ENCODE peak calls at places on chromosome 17, in seven cellular contexts. M is uterus, S is psoas muscle, V is left ventricle myocardium inferior, C is adrenal gland, D is HAP-1, H is ovary. U is an unnamed sample.
A peak's percentile ranks its signal among the peaks of the same experiment; 100 is the strongest.

GRCh38 chr17:40852378-40852777 is 14.6 kb downstream of the KRT12 start:
- DNase-seq in C (no peak), S (no peak), D (no peak), V (no peak), H (no peak), M (no peak), U (no peak)

GRCh38 chr17:75084039-75084660 is 3.6 kb upstream of the SLC16A5 start:
- DNase-seq in H (no peak), S (no peak), M (no peak), V (no peak), D (no peak), C (no peak), U (peak; percentile 52)

GRCh38 chr17:65503557-65503956 is 57.9 kb downstream of the AXIN2 start:
- DNase-seq in M (no peak), C (no peak), D (no peak), H (no peak), S (no peak), V (no peak), U (no peak)

GRCh38 chr17:4529533-4530152 is 25.5 kb downstream of the MYBBP1A start:
- DNase-seq in C (no peak), H (no peak), D (no peak), S (no peak), V (no peak), M (no peak), U (no peak)

GRCh38 chr17:42683407-42684031 is 1.2 kb downstream of the CNTNAP1 start:
- DNase-seq in M (peak; percentile 68), C (peak; percentile 34), V (peak; percentile 53), H (no peak), D (no peak), S (peak; percentile 80), U (no peak)

GRCh38 chr17:67867591-67867990 is 42.3 kb downstream of the BPTF start:
- DNase-seq in M (no peak), H (no peak), D (no peak), S (no peak), V (no peak), C (no peak), U (no peak)

GRCh38 chr17:13967416-13967815 is 101.9 kb upstream of the COX10 start:
- DNase-seq in C (no peak), V (no peak), H (no peak), D (no peak), M (no peak), S (no peak), U (no peak)

GRCh38 chr17:73250851-73251640 is 10.6 kb downstream of the CPSF4L start:
- DNase-seq in D (no peak), S (no peak), C (no peak), H (no peak), V (no peak), M (no peak), U (no peak)

GRCh38 chr17:4679652-4680051 is 24.3 kb downstream of the PELP1 start:
- DNase-seq in M (no peak), C (peak; percentile 29), D (no peak), V (no peak), H (no peak), S (no peak), U (no peak)

GRCh38 chr17:10843806-10844205 is 5.9 kb upstream of the PIRT start:
- DNase-seq in C (no peak), S (no peak), M (peak; percentile 30), D (no peak), V (no peak), H (no peak), U (no peak)

GRCh38 chr17:82314012-82314720 is 3.2 kb downstream of the CD7 start:
- DNase-seq in V (no peak), S (no peak), D (no peak), C (no peak), H (no peak), M (no peak), U (no peak)

GRCh38 chr17:82314721-82315605 is 2.4 kb downstream of the CD7 start:
- DNase-seq in S (no peak), M (no peak), V (no peak), H (no peak), C (no peak), D (no peak), U (no peak)

GRCh38 chr17:82317394-82318168 is at the start of gene CD7:
- DNase-seq in H (no peak), M (no peak), C (no peak), D (no peak), V (no peak), S (no peak), U (peak; percentile 52)

GRCh38 chr17:82316651-82317393 is 586 bp downstream of the CD7 start:
- DNase-seq in H (no peak), C (no peak), M (no peak), V (no peak), D (no peak), S (no peak), U (no peak)

DNA sequence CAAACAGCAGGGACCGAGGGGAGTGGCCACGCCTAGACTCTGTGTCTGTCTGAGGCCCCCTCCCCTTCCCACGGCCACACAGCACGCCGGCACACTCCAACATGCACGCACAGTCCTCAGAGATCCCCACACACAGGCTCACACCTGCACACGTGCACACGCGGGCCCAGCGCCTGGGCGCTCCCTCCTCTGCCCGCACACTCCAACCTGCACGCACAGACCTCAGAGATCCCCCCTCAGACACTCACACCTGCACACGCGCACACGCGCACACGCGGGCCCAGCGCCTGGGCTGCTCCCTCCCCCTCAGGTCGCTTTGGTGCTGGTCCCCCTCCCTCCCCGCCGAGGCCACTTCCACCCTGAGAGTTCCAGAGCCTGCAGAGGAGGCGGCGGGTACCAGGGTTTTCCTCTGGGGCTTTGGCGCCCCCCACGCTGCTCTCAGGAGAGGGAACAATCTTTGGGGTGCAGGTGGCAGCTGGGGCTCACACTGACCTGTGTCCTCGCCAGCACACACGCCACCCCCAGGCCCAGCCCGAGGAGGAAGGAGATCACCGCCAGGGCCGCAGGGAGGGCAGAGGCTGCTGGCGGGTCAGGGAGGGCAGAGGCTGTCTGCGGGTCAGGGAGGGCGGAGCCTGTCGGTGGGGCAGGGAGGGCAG is 1.6 kb downstream of the CD7 start:
- DNase-seq in V (no peak), S (no peak), C (no peak), D (no peak), M (no peak), H (no peak), U (no peak)
- H3K4me3 ChIP-seq in V (peak overlapping the region; percentile 19), S (peak overlapping the region; percentile 4), C (no peak overlapping the region), D (no peak overlapping the region), M (no peak overlapping the region), H (no peak overlapping the region), U (no peak overlapping the region)

GRCh38 chr17:38565853-38566665 is 39.7 kb downstream of the SRCIN1 start:
- DNase-seq in D (no peak), C (no peak), V (no peak), H (no peak), M (no peak), S (no peak), U (no peak)
- H3K27me3 ChIP-seq in D (peaks cover 43% of the 10 kb centered on the region), C (peaks cover 69% of the 10 kb centered on the region), V (peaks cover 100% of the 10 kb centered on the region), H (peaks cover 3% of the 10 kb centered on the region), M (no peaks in the 10 kb centered on the region), S (peaks cover 80% of the 10 kb centered on the region), U (peaks cover 18% of the 10 kb centered on the region)

GRCh38 chr17:17424552-17424951 is 52.2 kb upstream of the MED9 start:
- DNase-seq in V (no peak), M (no peak), H (no peak), D (no peak), C (no peak), S (no peak), U (no peak)
- H3K9me3 ChIP-seq in V (peaks cover 6% of the 10 kb centered on the region), M (no peaks in the 10 kb centered on the region), H (no peaks in the 10 kb centered on the region), D (peaks cover 10% of the 10 kb centered on the region), C (no peaks in the 10 kb centered on the region), S (no peaks in the 10 kb centered on the region), U (peaks cover 15% of the 10 kb centered on the region)

GRCh38 chr17:76695059-76695892 is 15.5 kb downstream of the MXRA7 start:
- DNase-seq in H (no peak), S (peak; percentile 50), C (no peak), D (no peak), M (no peak), V (no peak), U (no peak)
- H3K4me3 ChIP-seq in H (no peak overlapping the region), S (no peak overlapping the region), C (no peak overlapping the region), D (no peak overlapping the region), M (no peak overlapping the region), V (no peak overlapping the region), U (no peak overlapping the region)

DNA sequence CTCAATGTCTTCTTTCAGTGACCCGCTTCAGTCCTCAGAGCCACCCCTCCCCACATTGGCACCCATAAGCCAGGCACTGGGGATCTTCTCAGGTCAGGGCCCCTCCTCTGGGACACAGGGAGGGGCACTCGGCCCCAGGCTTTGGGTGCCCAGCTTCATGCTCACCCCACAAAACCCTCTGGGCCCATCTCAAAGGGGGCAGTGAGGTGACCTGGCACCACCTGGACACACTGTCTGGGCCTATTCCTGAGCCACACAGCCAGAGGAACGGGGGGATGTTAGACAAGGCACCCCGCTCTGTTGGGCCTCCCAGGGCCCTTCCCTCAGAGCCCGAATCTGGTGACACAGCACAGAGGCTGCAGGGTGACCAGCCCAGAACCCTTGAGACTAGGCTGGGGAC is 36.1 kb downstream of the TNFRSF13B start:
- DNase-seq in V (peak; percentile 7), C (no peak), D (no peak), H (no peak), S (no peak), M (no peak), U (no peak)
- H3K27me3 ChIP-seq in V (peaks cover 24% of the 10 kb centered on the region), C (no peaks in the 10 kb centered on the region), D (peaks cover 10% of the 10 kb centered on the region), H (no peaks in the 10 kb centered on the region), S (peaks cover 3% of the 10 kb centered on the region), M (no peaks in the 10 kb centered on the region), U (peaks cover 22% of the 10 kb centered on the region)

DNA sequence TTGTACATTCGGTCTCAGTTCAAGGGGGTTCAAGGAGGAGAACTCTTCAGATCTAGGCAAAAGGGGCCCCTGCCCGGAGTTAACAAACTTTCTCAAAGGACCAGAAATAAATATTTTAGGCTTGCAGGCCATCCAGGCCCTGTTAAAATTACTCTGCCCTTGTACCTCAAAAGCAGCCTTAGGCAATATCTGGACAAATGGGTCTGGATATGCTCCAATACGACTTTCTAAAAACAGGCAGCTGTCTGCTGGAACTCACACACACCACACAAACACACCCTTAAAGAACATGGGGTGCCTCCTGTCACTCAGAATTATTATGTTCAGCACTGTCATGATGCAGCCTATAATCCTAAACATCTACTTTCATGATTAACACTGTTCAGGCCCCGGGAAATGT is 75.5 kb downstream of the TMEM132E start:
- DNase-seq in V (no peak), D (no peak), C (no peak), S (no peak), M (no peak), H (no peak), U (no peak)
- H3K9me3 ChIP-seq in V (no peaks in the 10 kb centered on the region), D (no peaks in the 10 kb centered on the region), C (no peaks in the 10 kb centered on the region), S (no peaks in the 10 kb centered on the region), M (no peaks in the 10 kb centered on the region), H (no peaks in the 10 kb centered on the region), U (no peaks in the 10 kb centered on the region)

GRCh38 chr17:78032166-78032565 is 73.7 kb downstream of the TNRC6C start:
- DNase-seq in H (no peak), M (no peak), D (no peak), S (no peak), V (no peak), C (no peak), U (no peak)
- H3K4me3 ChIP-seq in H (no peak overlapping the region), M (no peak overlapping the region), D (no peak overlapping the region), S (no peak overlapping the region), V (no peak overlapping the region), C (no peak overlapping the region), U (no peak overlapping the region)

DNA sequence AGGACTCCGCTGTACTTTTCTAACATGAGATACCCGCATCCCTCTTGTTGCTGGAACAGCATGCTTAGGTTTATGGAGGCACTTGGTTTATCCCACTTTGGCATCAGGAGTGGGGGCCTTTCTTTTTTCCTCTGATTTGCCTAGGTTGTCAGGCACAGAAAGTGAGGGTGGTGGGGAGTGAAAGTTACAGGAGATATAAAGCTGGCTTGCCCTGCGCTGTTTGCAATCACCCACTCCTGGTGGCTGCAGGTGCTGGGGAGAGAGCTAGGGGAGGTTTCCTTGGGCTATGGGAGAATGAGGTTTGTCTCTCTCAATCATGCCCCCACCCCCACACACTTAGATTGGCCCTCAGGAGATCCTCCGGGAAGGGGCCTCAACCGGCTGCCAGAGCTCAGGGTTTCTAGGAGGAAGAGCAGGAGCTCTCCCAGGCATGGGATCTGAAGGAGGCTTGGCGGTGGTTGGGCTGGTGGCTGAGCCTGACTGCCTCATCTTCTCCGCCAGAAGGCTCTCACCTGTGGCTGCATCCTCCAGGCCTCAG is 1.4 kb downstream of the WSCD1 start:
- DNase-seq in M (no peak), H (no peak), S (no peak), D (no peak), V (no peak), C (no peak), U (no peak)
- H3K27me3 ChIP-seq in M (no peaks in the 10 kb centered on the region), H (no peaks in the 10 kb centered on the region), S (no peaks in the 10 kb centered on the region), D (peaks cover 2% of the 10 kb centered on the region), V (peaks cover 43% of the 10 kb centered on the region), C (no peaks in the 10 kb centered on the region), U (no peaks in the 10 kb centered on the region)